ENCODE peak calls at places on chromosomes 11 and 22, in ten cellular contexts. D is fibroblast of lung, O is pancreas, R is PC-3, Y is left lung, F is colonic mucosa, V is OCI-LY7, M is K562, G is adrenal gland, Z is GM23338. X is an unnamed sample. For H3K4me1, the result is how much of the 10 kb centered on the place peaks cover.

GRCh38 chr11:67507242-67507890 is 596 bp downstream of the CDK2AP2 start:
- DNase-seq in Y (no peak), D (no peak), F (peak), O (peak), R (peak), V (no peak), G (peak), Z (peak), M (peak), X (peak)

GRCh38 chr22:17882162-17882561 is 107.9 kb upstream of the BID start:
- DNase-seq in Y (peak), O (no peak), V (no peak), Z (no peak), R (no peak), G (no peak), M (no peak), F (no peak), D (no peak), X (no peak)

GRCh38 chr22:33597274-33597985 is 322.8 kb downstream of the LARGE1 start:
- DNase-seq in Y (no peak), Z (no peak), M (no peak), G (peak), F (no peak), O (no peak), V (no peak), R (no peak), D (no peak), X (no peak)

GRCh38 chr22:35539910-35540599 is 576 bp upstream of the RASD2 start:
- DNase-seq in Z (peak), R (peak), V (peak), O (peak), M (peak), Y (peak), D (no peak), F (peak), G (peak), X (peak)

GRCh38 chr11:71397328-71397860 is 50.8 kb downstream of the DHCR7 start:
- DNase-seq in G (no peak), O (no peak), M (no peak), Y (no peak), F (no peak), V (no peak), R (no peak), Z (no peak), D (no peak), X (no peak)

GRCh38 chr11:123429336-123429735 is 733 bp upstream of the GRAMD1B start:
- DNase-seq in Z (no peak), D (no peak), Y (no peak), V (no peak), M (no peak), O (no peak), G (peak), R (peak), F (no peak), X (peak)

GRCh38 chr11:73187854-73188253 is 30.2 kb upstream of the P2RY2 start:
- DNase-seq in Z (peak), M (no peak), G (no peak), O (no peak), V (no peak), F (no peak), Y (no peak), R (no peak), D (no peak), X (no peak)

GRCh38 chr11:96969251-96969650 is 579.4 kb downstream of the JRKL start:
- DNase-seq in G (no peak), Y (no peak), D (no peak), F (no peak), O (no peak), Z (no peak), R (no peak), V (no peak), M (no peak), X (no peak)

GRCh38 chr11:120305286-120305685 is 19.8 kb upstream of the TLCD5 start:
- DNase-seq in G (no peak), V (no peak), Y (no peak), Z (no peak), R (peak), F (peak), D (no peak), M (peak), O (no peak), X (no peak)

GRCh38 chr22:23144432-23144831 is 845 bp upstream of the RAB36 start:
- DNase-seq in Y (no peak), V (no peak), F (no peak), Z (no peak), M (no peak), R (no peak), G (no peak), O (no peak), D (no peak), X (no peak)

GRCh38 chr22:28442951-28443876 is 236.4 kb downstream of the TTC28 start:
- DNase-seq in R (no peak), G (peak), V (peak), Y (peak), Z (peak), O (peak), M (no peak), D (peak), F (peak), X (peak)

GRCh38 chr11:83502041-83502440 is 215.9 kb upstream of the CCDC90B start:
- DNase-seq in R (peak), G (no peak), F (no peak), O (no peak), D (no peak), Z (no peak), V (no peak), M (no peak), Y (no peak), X (no peak)

GRCh38 chr22:25563757-25564319 is 637 bp upstream of the GRK3 start:
- DNase-seq in V (peak), M (no peak), Z (peak), Y (peak), O (no peak), D (no peak), R (no peak), G (peak), F (peak), X (peak)

GRCh38 chr11:103051158-103051801 is 40.7 kb downstream of the DCUN1D5 start:
- DNase-seq in R (peak), V (no peak), G (no peak), Z (no peak), D (no peak), M (no peak), Y (no peak), F (no peak), O (no peak), X (no peak)

GRCh38 chr22:43404673-43405385 is 7.0 kb upstream of the MPPED1 start:
- DNase-seq in Y (no peak), D (no peak), Z (no peak), V (no peak), R (no peak), M (no peak), F (no peak), G (no peak), O (no peak), X (no peak)

GRCh38 chr11:84906995-84907394 is 720.1 kb downstream of the DLG2 start:
- DNase-seq in R (peak), V (no peak), D (peak), F (no peak), Z (no peak), G (no peak), M (no peak), Y (no peak), O (no peak), X (peak)

GRCh38 chr11:66076561-66076960 is 6.5 kb downstream of the PACS1 start:
- DNase-seq in D (no peak), R (no peak), G (no peak), Y (no peak), V (no peak), F (no peak), Z (no peak), M (no peak), O (no peak), X (no peak)

GRCh38 chr11:28090052-28090749 is 17.8 kb downstream of the KIF18A start:
- DNase-seq in D (peak), F (no peak), V (no peak), Z (no peak), Y (no peak), R (peak), M (no peak), G (no peak), O (no peak), X (peak)

GRCh38 chr11:65502274-65502851 is 3.5 kb downstream of the MALAT1 start:
- DNase-seq in M (peak), V (no peak), O (no peak), D (peak), Z (no peak), G (peak), Y (no peak), F (no peak), R (no peak), X (peak)

GRCh38 chr11:33448461-33449130 is 191.4 kb downstream of the HIPK3 start:
- DNase-seq in O (no peak), D (no peak), Z (no peak), G (no peak), F (no peak), R (peak), M (no peak), V (no peak), Y (no peak), X (no peak)

GRCh38 chr11:1502971-1503707 is 16.6 kb upstream of the MOB2 start:
- DNase-seq in D (no peak), O (no peak), R (no peak), F (no peak), M (no peak), Z (no peak), Y (peak), V (no peak), G (no peak), X (no peak)

GRCh38 chr11:7457211-7457610 is 28.1 kb upstream of the OLFML1 start:
- DNase-seq in Y (no peak), D (no peak), O (no peak), M (no peak), F (no peak), R (peak), G (peak), Z (no peak), V (no peak), X (peak)

GRCh38 chr11:92332986-92333385 is 108.4 kb downstream of the FAT3 start:
- DNase-seq in V (no peak), F (no peak), Y (no peak), D (peak), O (no peak), Z (no peak), M (no peak), G (no peak), R (no peak), X (no peak)

GRCh38 chr22:31956360-31956759 is 12.0 kb downstream of the YWHAH start:
- DNase-seq in V (no peak), Y (no peak), M (no peak), Z (no peak), G (no peak), R (no peak), F (no peak), D (no peak), O (no peak), X (no peak)
- H3K4me1 ChIP-seq in V (under half), Y (under half), M (under half), Z (under half), G (under half), R (under half), F (under half), D (under half), O (under half), X (under half)

DNA sequence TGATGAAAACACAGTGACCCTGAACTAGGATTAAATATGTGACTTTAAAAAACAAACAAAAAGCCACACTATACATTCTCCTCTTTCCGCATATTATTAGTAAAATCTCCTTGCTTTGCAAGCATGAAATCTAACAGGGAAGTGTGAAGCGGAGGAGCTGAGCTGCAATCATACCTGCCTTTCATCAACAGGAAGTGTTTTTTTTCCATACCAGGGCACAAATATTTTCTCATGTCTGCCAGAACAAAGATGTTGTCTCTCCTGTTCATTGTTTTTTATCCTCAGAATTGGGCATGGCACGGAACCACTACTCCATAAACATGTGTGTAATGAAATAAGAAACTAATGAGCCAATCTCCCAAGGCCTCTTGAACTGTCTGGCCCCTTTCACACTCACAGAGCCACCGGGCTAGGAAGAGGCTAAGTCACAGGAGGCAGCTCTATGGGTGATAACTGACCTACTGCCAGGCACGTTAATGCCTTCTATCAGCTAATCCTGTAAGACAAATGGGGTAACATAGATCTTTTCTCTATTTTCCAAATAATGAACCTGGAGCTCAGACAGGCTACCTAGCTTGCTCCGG is 124.5 kb downstream of the ETS1 start:
- DNase-seq in M (no peak), R (no peak), Z (no peak), F (no peak), G (no peak), D (no peak), Y (no peak), O (no peak), V (no peak), X (no peak)
- H3K4me1 ChIP-seq in M (under half), R (under half), Z (under half), F (under half), G (under half), D (under half), Y (under half), O (under half), V (half or more), X (under half)

DNA sequence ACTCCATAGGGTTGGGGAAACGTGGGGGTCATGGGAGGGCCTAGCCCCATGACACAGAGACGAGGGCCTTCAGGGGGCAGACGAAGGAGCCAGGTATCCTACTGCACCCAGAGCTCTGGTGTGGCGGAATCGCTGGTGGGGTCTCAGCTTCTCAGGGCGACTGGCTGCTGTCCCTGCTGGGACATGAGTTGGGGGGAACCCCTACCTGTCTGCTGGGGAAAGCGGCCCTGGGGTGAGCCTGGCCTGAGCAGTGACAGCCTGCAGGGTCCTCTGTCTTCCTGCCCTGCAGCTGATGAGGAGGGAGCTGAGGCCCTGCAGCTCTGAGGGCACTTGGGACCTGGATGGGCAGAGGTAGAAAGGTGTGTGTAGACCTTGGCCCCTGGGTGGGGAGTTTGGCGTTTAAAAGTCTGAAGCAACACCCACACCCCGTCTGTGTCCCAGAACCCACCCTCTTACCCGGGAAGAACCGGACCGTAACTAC is 33.6 kb upstream of the GRAMD4 start:
- DNase-seq in Y (peak), D (no peak), Z (no peak), R (no peak), V (no peak), O (no peak), M (no peak), G (no peak), F (peak), X (no peak)
- H3K4me1 ChIP-seq in Y (under half), D (under half), Z (under half), R (under half), V (half or more), O (under half), M (half or more), G (under half), F (under half), X (under half)

GRCh38 chr22:50483556-50483955 is 2.2 kb downstream of the ADM2 start:
- DNase-seq in D (no peak), M (no peak), F (no peak), G (no peak), R (no peak), Z (no peak), Y (no peak), O (no peak), V (no peak), X (no peak)
- H3K4me1 ChIP-seq in D (under half), M (half or more), F (under half), G (under half), R (under half), Z (under half), Y (under half), O (under half), V (under half), X (under half)

GRCh38 chr11:114123692-114124330 is 64.3 kb downstream of the ZBTB16 start:
- DNase-seq in R (no peak), G (no peak), F (no peak), Y (no peak), D (no peak), O (no peak), M (no peak), Z (no peak), V (no peak), X (no peak)
- H3K4me1 ChIP-seq in R (under half), G (half or more), F (under half), Y (under half), D (under half), O (under half), M (under half), Z (under half), V (under half), X (half or more)

GRCh38 chr11:78194490-78194889 is 5.8 kb downstream of the USP35 start:
- DNase-seq in F (no peak), M (no peak), D (no peak), G (no peak), V (no peak), Z (no peak), R (peak), O (no peak), Y (no peak), X (no peak)
- H3K4me1 ChIP-seq in F (under half), M (under half), D (under half), G (under half), V (under half), Z (under half), R (under half), O (under half), Y (under half), X (under half)

GRCh38 chr22:19223110-19223509 is 44.6 kb upstream of the SLC25A1 start:
- DNase-seq in G (no peak), F (no peak), Y (no peak), R (no peak), M (no peak), O (no peak), V (no peak), Z (no peak), D (no peak), X (no peak)
- H3K4me1 ChIP-seq in G (under half), F (under half), Y (under half), R (under half), M (under half), O (under half), V (under half), Z (under half), D (under half), X (under half)

DNA sequence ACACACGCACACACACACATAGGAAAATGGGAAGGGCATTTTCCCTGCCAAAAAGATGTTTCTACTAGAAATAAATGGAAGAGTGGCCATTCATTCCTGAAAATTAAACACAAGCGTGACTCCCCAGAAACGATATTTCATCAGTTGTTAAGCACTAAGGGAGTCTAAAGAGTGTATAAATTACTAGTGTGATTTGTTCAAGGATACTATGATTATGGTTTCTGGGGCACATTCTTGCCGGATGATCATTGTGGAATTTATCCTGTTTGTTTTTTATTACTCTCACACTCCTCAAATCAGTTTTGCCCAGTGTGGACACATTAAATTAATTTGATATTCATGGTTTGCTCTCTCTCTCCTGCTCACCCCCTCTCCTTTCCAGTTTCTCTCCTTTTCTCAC is 16.4 kb upstream of the AMOTL1 start:
- DNase-seq in O (no peak), V (no peak), M (no peak), Y (no peak), F (no peak), Z (no peak), G (no peak), R (peak), D (no peak), X (peak)
- H3K4me1 ChIP-seq in O (under half), V (under half), M (under half), Y (under half), F (under half), Z (under half), G (under half), R (half or more), D (under half), X (under half)

X was measured in adipocyte.